ENCODE peak calls at places on chromosomes 16 and 17, in four cellular contexts. H is RCC 7860, N is NCI-H1436 treated with DMSO at 0.1 percent for 48 hours, T is left cardiac atrium. V is an unnamed sample.

GRCh38 chr17:48471807-48472484 is 41.9 kb upstream of the SKAP1 start:
- DNase-seq in H (no peak), N (no peak), T (no peak), V (peak)

GRCh38 chr17:49952209-49952911 is 16.6 kb upstream of the DLX4 start:
- DNase-seq in H (peak), N (peak), T (peak), V (peak)

GRCh38 chr17:60148300-60148838 is 1.4 kb upstream of the CA4 start:
- DNase-seq in H (no peak), N (no peak), T (peak), V (no peak)

GRCh38 chr16:86088287-86088686 is 189.3 kb downstream of the IRF8 start:
- DNase-seq in H (no peak), N (no peak), T (no peak), V (no peak)

GRCh38 chr16:57802635-57803412 is 533 bp upstream of the KIFC3 start:
- DNase-seq in H (no peak), N (no peak), T (no peak), V (no peak)

GRCh38 chr16:57747996-57748395 is 12.4 kb downstream of the KATNB1 start:
- DNase-seq in H (no peak), N (no peak), T (no peak), V (no peak)

GRCh38 chr16:82523786-82524185 is 103.0 kb upstream of the CDH13 start:
- DNase-seq in H (peak), N (no peak), T (no peak), V (no peak)

GRCh38 chr17:76871668-76872067 is 3.5 kb downstream of the MGAT5B start:
- DNase-seq in H (no peak), N (no peak), T (no peak), V (no peak)

GRCh38 chr17:72514888-72515287 is 394.1 kb downstream of the SOX9 start:
- DNase-seq in H (peak), N (no peak), T (peak), V (no peak)

GRCh38 chr16:89723279-89724250 is 2.2 kb downstream of the ZNF276 start:
- DNase-seq in H (no peak), N (no peak), T (peak), V (no peak)

GRCh38 chr16:56912746-56913703 is 18.9 kb upstream of the HERPUD1 start:
- DNase-seq in H (no peak), N (no peak), T (no peak), V (no peak)

GRCh38 chr16:29290631-29291247 is 115.8 kb downstream of the NPIPB11 start:
- DNase-seq in H (peak), N (no peak), T (peak), V (no peak)

GRCh38 chr16:81467072-81467471 is 22.5 kb downstream of the CMIP start:
- DNase-seq in H (no peak), N (no peak), T (no peak), V (no peak)

GRCh38 chr17:28849281-28849680 is 5.5 kb upstream of the ERAL1 start:
- DNase-seq in H (no peak), N (no peak), T (no peak), V (no peak)